ENCODE peak calls at places on chromosomes 2 and 18, in nine cellular contexts. P, E, S, L, O, B, K, V and F are unnamed samples.

GRCh38 chr2:641501-642430 is 35.4 kb downstream of the TMEM18 start:
- DNase-seq in P (no peak), E (no peak), S (no peak), L (no peak), O (no peak), B (no peak), K (no peak), V (no peak), F (no peak)

GRCh38 chr18:48813833-48814489 is 136.8 kb downstream of the SMAD7 start:
- DNase-seq in P (peak; percentile 28), E (no peak), S (no peak), L (no peak), O (no peak), B (peak; percentile 39), K (no peak), V (no peak), F (no peak)

GRCh38 chr18:58046794-58047555 is 2.9 kb downstream of the NEDD4L start:
- DNase-seq in P (no peak), E (no peak), S (peak; percentile 28), L (no peak), O (no peak), B (no peak), K (no peak), V (no peak), F (no peak)

GRCh38 chr2:56195563-56195962 is 11.8 kb downstream of the CCDC85A start:
- DNase-seq in P (no peak), E (no peak), S (no peak), L (no peak), O (no peak), B (no peak), K (no peak), V (peak; percentile 45), F (no peak)

GRCh38 chr2:204808494-204808893 is 263.2 kb downstream of the PARD3B start:
- DNase-seq in P (no peak), E (no peak), S (no peak), L (no peak), O (no peak), B (no peak), K (no peak), V (no peak), F (no peak)

GRCh38 chr2:120768112-120769048 is 32.7 kb downstream of the GLI2 start:
- DNase-seq in P (no peak), E (peak; percentile 14), S (no peak), L (no peak), O (peak; percentile 8), B (no peak), K (no peak), V (no peak), F (no peak)

GRCh38 chr2:196925768-196926561 is 542 bp downstream of the PGAP1 start:
- DNase-seq in P (peak; percentile 52), E (peak; percentile 35), S (peak; percentile 42), L (peak; percentile 13), O (peak; percentile 27), B (peak; percentile 26), K (peak; percentile 6), V (peak; percentile 31), F (peak; percentile 3)

GRCh38 chr2:241501099-241501541 is 7.3 kb downstream of the STK25 start:
- DNase-seq in P (no peak), E (no peak), S (no peak), L (no peak), O (no peak), B (no peak), K (no peak), V (no peak), F (no peak)

GRCh38 chr2:96549967-96550786 is 13.6 kb downstream of the ARID5A start:
- DNase-seq in P (peak; percentile 82), E (peak; percentile 90), S (peak; percentile 54), L (no peak), O (no peak), B (no peak), K (no peak), V (no peak), F (no peak)

GRCh38 chr2:63875758-63876710 is 34.3 kb downstream of the UGP2 start:
- DNase-seq in P (no peak), E (no peak), S (no peak), L (no peak), O (no peak), B (no peak), K (no peak), V (peak; percentile 8), F (no peak)

GRCh38 chr2:74379851-74380789 is at the start of gene DCTN1:
- DNase-seq in P (peak; percentile 68), E (peak; percentile 46), S (peak; percentile 74), L (no peak), O (no peak), B (peak; percentile 43), K (no peak), V (peak; percentile 74), F (peak; percentile 65)

GRCh38 chr2:38076250-38076709 is 329 bp upstream of the CYP1B1 start:
- DNase-seq in P (peak; percentile 85), E (peak; percentile 83), S (peak; percentile 88), L (peak; percentile 48), O (peak; percentile 74), B (peak; percentile 64), K (no peak), V (peak; percentile 91), F (peak; percentile 25)

GRCh38 chr18:63850010-63850409 is 37.5 kb upstream of the SERPINB2 start:
- DNase-seq in P (no peak), E (peak; percentile 56), S (peak; percentile 50), L (no peak), O (no peak), B (no peak), K (no peak), V (peak; percentile 51), F (peak; percentile 49)

GRCh38 chr18:24678113-24678512 is 217.7 kb downstream of the HRH4 start:
- DNase-seq in P (no peak), E (no peak), S (no peak), L (no peak), O (no peak), B (no peak), K (no peak), V (no peak), F (no peak)

GRCh38 chr18:24677011-24677410 is 216.6 kb downstream of the HRH4 start:
- DNase-seq in P (no peak), E (no peak), S (no peak), L (no peak), O (no peak), B (no peak), K (no peak), V (peak; percentile 40), F (peak; percentile 4)

GRCh38 chr18:24669502-24669901 is 209.1 kb downstream of the HRH4 start:
- DNase-seq in P (no peak), E (no peak), S (no peak), L (no peak), O (no peak), B (no peak), K (no peak), V (no peak), F (no peak)

GRCh38 chr18:24674236-24675004 is 214.0 kb downstream of the HRH4 start:
- DNase-seq in P (no peak), E (no peak), S (no peak), L (no peak), O (no peak), B (no peak), K (no peak), V (no peak), F (no peak)

GRCh38 chr18:24672165-24672950 is 211.9 kb downstream of the HRH4 start:
- DNase-seq in P (no peak), E (no peak), S (no peak), L (no peak), O (no peak), B (no peak), K (no peak), V (no peak), F (no peak)
- TF ChIP-seq CTCF in P (no peak), E (no peak), S (no peak), L (no peak), O (peak; percentile 24), B (no peak), K (no peak), V (no peak), F (no peak)

DNA sequence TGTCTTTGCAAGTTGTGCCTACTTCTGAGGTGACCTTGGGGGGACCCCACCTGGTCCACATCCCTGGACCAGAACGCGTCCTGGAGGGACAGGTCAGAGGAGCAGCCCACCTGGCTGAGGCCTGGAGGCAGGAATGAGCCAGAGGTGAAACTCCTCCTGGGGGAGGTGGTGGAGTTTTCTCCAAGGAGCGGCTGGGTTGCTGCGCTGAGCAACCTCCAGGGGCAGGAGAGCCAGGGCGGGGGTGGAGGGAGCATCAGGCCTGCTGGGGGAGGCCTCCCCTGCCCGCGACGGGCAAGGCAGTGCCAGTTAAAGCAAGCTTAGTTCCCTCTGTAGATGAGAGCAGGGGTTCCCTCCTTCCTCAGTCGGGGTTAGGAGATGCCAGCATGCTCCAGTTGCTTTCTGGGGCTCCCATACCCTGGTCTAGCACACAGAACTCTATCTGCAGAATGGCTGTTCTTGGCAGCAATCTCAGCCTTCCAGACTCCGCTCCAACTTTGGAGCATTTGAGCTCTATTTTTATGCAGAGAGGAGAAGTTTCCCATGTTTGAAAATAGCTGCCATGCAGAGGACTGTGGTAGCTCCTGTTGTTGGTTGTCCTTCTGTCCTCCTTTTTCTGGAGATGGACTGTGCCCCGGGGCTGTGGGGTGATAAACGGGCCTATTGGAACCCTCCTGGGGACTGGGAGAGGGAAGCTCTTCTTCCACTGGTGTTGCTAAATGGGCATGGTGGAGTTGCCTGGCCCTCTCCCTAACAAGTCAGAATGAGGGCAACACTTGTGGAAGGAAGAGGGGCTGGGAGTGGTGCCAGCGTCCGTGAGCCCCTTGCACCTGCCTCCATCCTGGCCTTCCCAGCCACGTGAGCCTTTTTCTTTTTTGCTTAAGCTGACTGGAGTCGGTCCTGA is 39.1 kb downstream of the B3GNT2 start:
- DNase-seq in P (no peak), E (no peak), S (no peak), L (no peak), O (no peak), B (no peak), K (no peak), V (no peak), F (no peak)
- TF ChIP-seq CTCF in P (no peak), E (no peak), S (no peak), L (no peak), O (no peak), B (no peak), K (no peak), V (no peak), F (no peak)

DNA sequence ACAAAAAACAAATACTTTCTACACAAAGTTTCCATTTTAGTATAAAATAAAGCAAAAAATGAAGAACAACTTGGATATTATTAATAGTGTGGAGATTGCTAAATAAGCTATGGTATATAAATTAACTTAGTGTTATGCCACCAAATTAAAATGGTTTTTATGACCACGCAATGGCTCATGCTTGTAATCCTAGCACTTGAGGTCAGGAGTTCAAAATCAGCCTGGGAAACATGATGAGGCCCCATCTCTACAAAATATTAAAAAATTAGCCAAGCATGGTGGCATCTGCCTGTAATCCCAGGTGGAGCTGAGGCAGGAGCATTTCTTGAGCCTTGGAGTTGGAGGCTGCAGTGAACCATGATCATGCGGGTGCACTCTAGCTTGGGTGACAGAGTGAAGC is 108.8 kb downstream of the SH3RF3 start:
- DNase-seq in P (no peak), E (no peak), S (no peak), L (no peak), O (no peak), B (no peak), K (no peak), V (no peak), F (no peak)
- TF ChIP-seq CTCF in P (no peak), E (no peak), S (no peak), L (no peak), O (no peak), B (no peak), K (no peak), V (no peak), F (no peak)

GRCh38 chr2:237686659-237687136 is 59.3 kb downstream of the LRRFIP1 start:
- DNase-seq in P (no peak), E (no peak), S (no peak), L (no peak), O (no peak), B (no peak), K (no peak), V (no peak), F (no peak)
- TF ChIP-seq CTCF in P (no peak), E (no peak), S (peak; percentile 6), L (peak; percentile 34), O (no peak), B (no peak), K (no peak), V (peak; percentile 39), F (peak; percentile 65)